ENCODE peak calls at places on chromosome 5, in four cellular contexts. L is BJ; A is nephron progenitor cell; Y is naive thymus-derived CD8-positive, alpha-beta T cell. U is an unnamed sample.

GRCh38 chr5:96279796-96280542 is 153.1 kb downstream of the PCSK1 start:
- DNase-seq in L (no peak), A (no peak), Y (no peak), U (no peak)

GRCh38 chr5:174571662-174572397 is 152.6 kb upstream of the MSX2 start:
- DNase-seq in L (peak), A (no peak), Y (no peak), U (no peak)

GRCh38 chr5:34499001-34499734 is 157.0 kb upstream of the RAI14 start:
- DNase-seq in L (peak), A (no peak), Y (no peak), U (no peak)

GRCh38 chr5:177325868-177326381 is 14.2 kb upstream of the MXD3 start:
- DNase-seq in L (no peak), A (no peak), Y (no peak), U (no peak)

GRCh38 chr5:4640793-4641192 is 499.3 kb upstream of the ADAMTS16 start:
- DNase-seq in L (no peak), A (no peak), Y (no peak), U (peak)

GRCh38 chr5:177049285-177049684 is 26.8 kb downstream of the ZNF346 start:
- DNase-seq in L (no peak), A (no peak), Y (no peak), U (no peak)

GRCh38 chr5:5497132-5497748 is 74.8 kb downstream of the ICE1 start:
- DNase-seq in L (no peak), A (peak), Y (no peak), U (peak)

GRCh38 chr5:109838157-109838556 is 148.4 kb downstream of the MAN2A1 start:
- DNase-seq in L (no peak), A (no peak), Y (no peak), U (no peak)

U was measured in SHP77.